ENCODE peak calls at places on chromosomes 1 and 21, in four cellular contexts. T is GM12878, A is K562, E is HepG2. S is an unnamed sample.

GRCh38 chr1:155379180-155379876 is 58.6 kb downstream of the RUSC1 start:
- DNase-seq in T (no peak), A (no peak), E (no peak), S (peak)

GRCh38 chr1:234599617-234600417 is 10.2 kb downstream of the IRF2BP2 start:
- DNase-seq in T (no peak), A (peak), E (peak), S (peak)

GRCh38 chr1:170214980-170215910 is 69.5 kb downstream of the NTMT2 start:
- DNase-seq in T (no peak), A (no peak), E (no peak), S (no peak)

GRCh38 chr1:234933475-234933874 is 195.2 kb downstream of the TOMM20 start:
- DNase-seq in T (peak), A (no peak), E (no peak), S (no peak)

GRCh38 chr1:214281902-214282695 is 1.1 kb downstream of the SMYD2 start:
- DNase-seq in T (no peak), A (peak), E (peak), S (no peak)

GRCh38 chr1:155729031-155729898 is 40.4 kb downstream of the DAP3 start:
- DNase-seq in T (no peak), A (peak), E (peak), S (peak)

GRCh38 chr1:8721681-8722324 is 95.6 kb downstream of the RERE start:
- DNase-seq in T (no peak), A (peak), E (no peak), S (no peak)

GRCh38 chr1:117286562-117286961 is 75.8 kb upstream of the VTCN1 start:
- DNase-seq in T (no peak), A (no peak), E (no peak), S (no peak)

GRCh38 chr1:219374636-219375035 is 201.0 kb downstream of the LYPLAL1 start:
- DNase-seq in T (no peak), A (no peak), E (no peak), S (no peak)

GRCh38 chr1:196105901-196106300 is 502.3 kb downstream of the KCNT2 start:
- DNase-seq in T (no peak), A (no peak), E (no peak), S (no peak)

GRCh38 chr1:94753171-94753972 is 66.8 kb upstream of the SLC44A3 start:
- DNase-seq in T (no peak), A (no peak), E (peak), S (no peak)

GRCh38 chr1:33501309-33501708 is 28.9 kb downstream of the ZSCAN20 start:
- DNase-seq in T (no peak), A (no peak), E (no peak), S (no peak)

GRCh38 chr1:87121732-87122163 is 206.9 kb upstream of the LMO4 start:
- DNase-seq in T (no peak), A (no peak), E (no peak), S (no peak)

GRCh38 chr1:97277891-97278662 is 556.5 kb downstream of the PTBP2 start:
- DNase-seq in T (no peak), A (no peak), E (no peak), S (no peak)

GRCh38 chr1:227612658-227613057 is 49.3 kb downstream of the ZNF678 start:
- DNase-seq in T (no peak), A (no peak), E (no peak), S (no peak)

GRCh38 chr1:166489670-166490436 is 323.1 kb upstream of the FAM78B start:
- DNase-seq in T (peak), A (peak), E (peak), S (no peak)

GRCh38 chr1:53585565-53585964 is 126.4 kb downstream of the DMRTB1 start:
- DNase-seq in T (no peak), A (no peak), E (no peak), S (no peak)

GRCh38 chr1:197519741-197520334 is 251.8 kb downstream of the CRB1 start:
- DNase-seq in T (no peak), A (peak), E (peak), S (peak)

GRCh38 chr1:11383553-11384169 is 95.3 kb upstream of the DISP3 start:
- DNase-seq in T (no peak), A (no peak), E (no peak), S (no peak)

GRCh38 chr1:80436851-80437250 is 1363.9 kb upstream of the ADGRL2 start:
- DNase-seq in T (no peak), A (no peak), E (no peak), S (no peak)

GRCh38 chr1:23424171-23424959 is at the start of gene TCEA3:
- DNase-seq in T (no peak), A (no peak), E (peak), S (no peak)
- TF ChIP-seq FOXK2 in T (no peak), A (no peak), E (no peak), S (no peak)

GRCh38 chr1:205590777-205591513 is 40.9 kb downstream of the ELK4 start:
- DNase-seq in T (no peak), A (no peak), E (no peak), S (no peak)

GRCh38 chr1:205589618-205590456 is 42.0 kb downstream of the ELK4 start:
- DNase-seq in T (no peak), A (no peak), E (peak), S (no peak)

GRCh38 chr1:205590457-205590768 is 41.4 kb downstream of the ELK4 start:
- DNase-seq in T (no peak), A (no peak), E (no peak), S (no peak)

GRCh38 chr1:205587576-205587975 is 44.2 kb downstream of the ELK4 start:
- DNase-seq in T (no peak), A (no peak), E (no peak), S (no peak)

DNA sequence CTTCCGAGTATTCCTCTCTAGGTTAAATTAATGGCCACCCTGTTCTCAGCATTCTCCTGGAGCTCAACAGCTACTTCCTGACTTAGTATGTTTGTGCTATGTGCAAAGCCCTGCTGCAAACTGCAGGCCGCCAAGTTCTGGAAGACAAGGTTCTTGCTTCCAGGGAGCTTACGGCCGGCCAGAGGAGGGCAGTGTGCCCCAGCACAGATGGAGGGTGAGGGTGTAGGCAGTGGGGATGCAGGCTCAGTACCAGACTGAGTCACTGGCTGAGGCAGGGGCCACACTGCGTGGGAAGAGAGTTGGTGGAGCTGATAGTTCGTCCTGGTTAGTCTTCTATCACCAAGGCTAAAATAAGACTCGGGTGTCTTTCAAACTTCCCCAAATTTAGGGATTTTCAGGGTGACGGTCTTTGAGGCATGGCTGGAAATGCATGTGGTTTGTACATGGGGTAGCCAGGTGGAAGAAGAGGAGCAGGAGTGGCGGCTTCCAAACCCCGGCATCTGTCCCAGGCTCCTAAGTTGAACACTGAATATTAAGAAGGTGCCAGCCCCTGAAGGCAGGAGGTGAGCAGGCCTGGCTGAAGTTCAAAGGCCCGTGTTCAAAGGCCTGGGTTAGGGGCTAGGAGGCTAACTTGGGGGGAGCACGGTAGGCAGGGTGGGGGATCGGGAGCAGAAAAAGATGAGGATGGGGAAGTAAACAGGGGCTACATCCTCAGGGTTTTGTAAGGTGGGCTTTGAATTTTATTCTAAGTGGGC is 42.9 kb downstream of the ELK4 start:
- DNase-seq in T (no peak), A (peak), E (peak), S (peak)
- TF ChIP-seq FOXK2 in T (no peak), A (no peak), E (no peak), S (no peak)

GRCh38 chr21:39441502-39442475 is 3.8 kb downstream of the LCA5L start:
- DNase-seq in T (no peak), A (peak), E (peak), S (peak)
- TF ChIP-seq FOXK2 in T (no peak), A (no peak), E (no peak), S (no peak)

DNA sequence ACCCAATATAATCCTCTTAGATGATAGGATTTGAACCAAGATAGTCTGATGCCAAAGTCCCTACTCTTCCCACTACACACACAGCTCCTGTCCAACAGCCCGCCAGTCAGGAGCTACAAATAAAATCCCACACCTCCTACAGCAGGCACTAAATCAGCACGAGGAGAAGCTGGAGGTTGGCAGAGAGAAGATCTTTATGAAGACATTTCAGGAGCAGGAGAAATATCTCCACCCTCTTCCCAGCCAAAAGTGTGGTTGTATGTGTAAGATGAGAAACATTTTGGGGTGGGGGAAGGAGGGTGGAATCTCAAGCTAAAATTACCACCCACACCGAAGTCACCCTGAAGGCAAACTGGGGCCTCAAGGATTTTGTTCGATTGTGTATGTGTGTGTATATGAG is 54.5 kb downstream of the PLXNA2 start:
- DNase-seq in T (no peak), A (no peak), E (no peak), S (no peak)
- TF ChIP-seq FOXK2 in T (no peak), A (no peak), E (no peak), S (no peak)

GRCh38 chr1:66217561-66217960 is 316.4 kb upstream of the SGIP1 start:
- DNase-seq in T (no peak), A (no peak), E (no peak), S (no peak)

GRCh38 chr1:66211521-66211920 is 322.4 kb upstream of the SGIP1 start:
- DNase-seq in T (no peak), A (no peak), E (no peak), S (no peak)

GRCh38 chr1:66220477-66220876 is 313.5 kb upstream of the SGIP1 start:
- DNase-seq in T (no peak), A (no peak), E (no peak), S (no peak)

GRCh38 chr1:66214901-66215300 is 319.1 kb upstream of the SGIP1 start:
- DNase-seq in T (no peak), A (no peak), E (no peak), S (no peak)

GRCh38 chr1:66217021-66217420 is 316.9 kb upstream of the SGIP1 start:
- DNase-seq in T (no peak), A (no peak), E (no peak), S (no peak)
- TF ChIP-seq FOXK2 in T (no peak), A (no peak), E (no peak), S (no peak)

GRCh38 chr1:58434181-58434580 is 112.3 kb downstream of the OMA1 start:
- DNase-seq in T (no peak), A (no peak), E (no peak), S (no peak)

GRCh38 chr1:58434587-58434986 is 111.9 kb downstream of the OMA1 start:
- DNase-seq in T (no peak), A (no peak), E (no peak), S (no peak)

GRCh38 chr1:58431847-58432246 is 114.7 kb downstream of the OMA1 start:
- DNase-seq in T (no peak), A (no peak), E (no peak), S (no peak)

GRCh38 chr1:58430355-58431335 is 115.9 kb downstream of the OMA1 start:
- DNase-seq in T (no peak), A (no peak), E (no peak), S (no peak)

GRCh38 chr1:58432813-58433668 is 113.5 kb downstream of the OMA1 start:
- DNase-seq in T (peak), A (no peak), E (no peak), S (peak)
- TF ChIP-seq FOXK2 in T (no peak), A (no peak), E (no peak), S (no peak)

GRCh38 chr1:236515443-236515958 is 8.3 kb upstream of the LGALS8 start:
- DNase-seq in T (no peak), A (no peak), E (peak), S (no peak)

GRCh38 chr1:236518343-236518742 is 5.4 kb upstream of the LGALS8 start:
- DNase-seq in T (no peak), A (no peak), E (no peak), S (no peak)

GRCh38 chr1:236514703-236515442 is 8.9 kb upstream of the LGALS8 start:
- DNase-seq in T (no peak), A (no peak), E (peak), S (no peak)

GRCh38 chr1:236520445-236521005 is 3.3 kb upstream of the LGALS8 start:
- DNase-seq in T (no peak), A (no peak), E (no peak), S (no peak)

DNA sequence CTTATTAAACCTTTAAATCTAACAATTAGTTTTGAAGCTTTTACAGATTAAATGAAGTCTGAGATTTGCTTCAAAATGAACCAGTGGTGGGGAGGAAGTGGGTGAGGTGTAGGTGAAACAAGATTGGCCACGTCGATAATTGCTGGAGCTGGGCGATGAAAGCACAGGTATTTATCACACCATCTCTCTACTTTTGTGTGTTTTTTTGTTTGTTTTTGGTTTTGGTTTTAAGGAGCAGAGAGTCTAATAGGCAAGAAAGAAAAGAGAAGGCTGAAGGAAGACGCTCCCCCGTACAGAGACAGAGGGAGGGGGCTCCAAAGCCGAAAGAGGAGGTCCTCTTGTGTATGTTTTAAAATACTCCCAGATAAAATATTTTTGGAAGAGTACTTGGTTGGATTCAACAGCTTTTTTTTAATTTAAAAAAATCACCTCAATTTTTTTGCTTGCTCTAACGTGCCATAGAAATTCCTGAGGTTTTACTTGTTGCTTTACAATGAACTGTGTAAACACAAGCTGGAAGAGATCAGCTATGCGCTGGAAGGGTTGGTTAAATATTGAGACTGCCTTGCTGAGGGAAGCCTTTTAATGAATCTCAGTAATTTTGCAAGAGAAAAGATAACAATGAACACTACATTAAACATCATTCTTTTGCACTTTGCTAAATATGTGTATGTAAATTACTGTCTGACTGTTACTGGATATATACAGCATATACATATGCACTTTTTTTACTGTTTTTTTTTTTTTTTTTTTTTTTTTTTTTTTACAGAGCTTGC is 6.7 kb upstream of the LGALS8 start:
- DNase-seq in T (no peak), A (no peak), E (peak), S (no peak)
- TF ChIP-seq FOXK2 in T (no peak), A (no peak), E (no peak), S (no peak)

DNA sequence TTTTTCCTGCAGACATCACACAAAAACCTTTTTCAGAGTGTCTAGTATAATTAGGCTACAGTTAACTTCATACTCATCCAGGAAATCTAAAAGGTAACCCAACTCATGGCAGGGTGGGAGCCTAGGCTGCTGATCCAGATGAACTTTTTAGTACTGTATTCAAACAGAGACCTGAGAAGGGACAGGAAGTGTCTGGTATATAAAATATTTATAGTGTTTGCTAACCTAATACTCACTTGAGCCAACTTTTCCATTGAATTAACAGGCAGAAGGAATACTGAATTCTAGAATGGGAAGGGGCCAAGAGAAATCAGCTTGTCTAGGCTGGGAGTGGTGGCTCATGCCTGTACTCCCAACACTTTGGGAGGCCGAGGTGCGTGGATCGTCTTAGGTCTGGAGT is 22.2 kb upstream of the NKAIN1 start:
- DNase-seq in T (no peak), A (no peak), E (no peak), S (no peak)
- TF ChIP-seq FOXK2 in T (no peak), A (no peak), E (no peak), S (no peak)

GRCh38 chr1:37887986-37888700 is 28.8 kb upstream of the MTF1 start:
- DNase-seq in T (no peak), A (no peak), E (no peak), S (no peak)
- TF ChIP-seq FOXK2 in T (no peak), A (no peak), E (no peak), S (no peak)

DNA sequence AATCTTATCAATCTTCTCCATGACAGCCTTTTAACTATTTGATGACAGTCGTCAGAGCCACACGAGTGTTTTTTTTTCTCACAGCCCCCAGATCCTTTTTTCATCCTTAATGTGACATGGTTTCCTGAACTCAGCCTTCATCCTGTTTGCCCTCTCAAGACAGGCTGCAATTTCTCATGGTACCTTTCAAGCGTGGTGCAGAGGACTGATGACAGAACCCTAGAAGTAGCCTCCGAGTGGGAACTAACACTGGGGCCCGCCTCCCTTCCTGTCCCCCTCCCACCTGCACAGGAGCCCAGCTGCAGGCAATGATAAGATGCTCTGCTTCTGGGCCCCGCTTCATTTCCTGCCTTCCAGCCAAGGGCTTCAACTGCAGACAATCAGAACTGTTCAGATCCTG is 114.6 kb upstream of the VAV3 start:
- DNase-seq in T (no peak), A (peak), E (no peak), S (no peak)
- TF ChIP-seq FOXK2 in T (no peak), A (no peak), E (no peak), S (no peak)